ENCODE peak calls at places on chromosomes 16 and 17, in eight cellular contexts. X is cortex of kidney; A is BE2C; W is fibroblast of lung; P is GM04503; B is stimulated activated CD4-positive, alpha-beta T cell treated with anti-CD3 and anti-CD28 coated beads, Interleukin-15, amount 100 ng/mL, for 24 hours; N is aorta; I is mucosa of gallbladder. U is an unnamed sample.

GRCh38 chr17:8121531-8122390 is 2.1 kb downstream of the HES7 start:
- DNase-seq in N (peak), X (no peak), I (no peak), P (no peak), A (peak), W (peak), B (peak), U (peak)

GRCh38 chr16:50376997-50377396 is 8.2 kb upstream of the BRD7 start:
- DNase-seq in W (no peak), X (no peak), P (no peak), A (no peak), I (no peak), B (no peak), N (no peak), U (no peak)

GRCh38 chr17:51166987-51167931 is 1.0 kb downstream of the NME2 start:
- DNase-seq in A (peak), I (peak), B (peak), W (peak), P (no peak), N (peak), X (no peak), U (no peak)

GRCh38 chr16:65044861-65045260 is 77.0 kb downstream of the CDH11 start:
- DNase-seq in B (no peak), A (no peak), P (no peak), I (no peak), W (peak), N (no peak), X (no peak), U (no peak)

GRCh38 chr17:77487677-77488530 is 347.1 kb downstream of the SEC14L1 start:
- DNase-seq in W (no peak), A (peak), N (peak), X (no peak), B (no peak), I (no peak), P (no peak), U (no peak)

GRCh38 chr17:66677201-66677981 is 157.5 kb upstream of the CACNG5 start:
- DNase-seq in N (no peak), X (no peak), P (peak), A (no peak), I (no peak), W (peak), B (no peak), U (no peak)

GRCh38 chr17:50955160-50955559 is 89.0 kb upstream of the TOB1 start:
- DNase-seq in W (no peak), A (no peak), X (no peak), N (no peak), P (no peak), I (no peak), B (no peak), U (no peak)

GRCh38 chr17:82548681-82549303 is 29.3 kb downstream of the FOXK2 start:
- DNase-seq in B (no peak), X (no peak), A (no peak), W (peak), P (no peak), N (peak), I (peak), U (peak)

GRCh38 chr17:80109713-80110446 is 8.5 kb downstream of the GAA start:
- DNase-seq in B (no peak), W (no peak), N (no peak), I (no peak), P (no peak), A (no peak), X (no peak), U (peak)

GRCh38 chr17:67689534-67690177 is 28.1 kb upstream of the NOL11 start:
- DNase-seq in I (peak), N (no peak), B (peak), W (peak), X (no peak), P (peak), A (peak), U (peak)

GRCh38 chr17:42306385-42306667 is 18.0 kb downstream of the STAT5A start:
- DNase-seq in A (no peak), I (no peak), W (no peak), P (no peak), X (no peak), B (no peak), N (no peak), U (no peak)

GRCh38 chr16:87200637-87201036 is 116.6 kb downstream of the C16orf95 start:
- DNase-seq in B (no peak), N (no peak), A (no peak), P (no peak), W (no peak), X (no peak), I (no peak), U (no peak)

GRCh38 chr16:86215233-86215978 is 294.9 kb upstream of the FOXF1 start:
- DNase-seq in P (no peak), N (no peak), W (peak), A (no peak), I (no peak), X (no peak), B (no peak), U (no peak)

GRCh38 chr17:77363821-77364361 is 223.1 kb downstream of the SEC14L1 start:
- DNase-seq in P (no peak), I (no peak), B (peak), A (peak), W (peak), N (no peak), X (no peak), U (peak)

GRCh38 chr16:56970934-56971767 is 9.4 kb downstream of the CETP start:
- DNase-seq in W (no peak), A (no peak), N (no peak), P (no peak), B (no peak), I (no peak), X (no peak), U (peak)

GRCh38 chr17:64115871-64116534 is 13.9 kb downstream of the ERN1 start:
- DNase-seq in B (peak), P (no peak), X (no peak), W (peak), A (no peak), N (no peak), I (no peak), U (no peak)

GRCh38 chr17:13030459-13031305 is 12.9 kb upstream of the ELAC2 start:
- DNase-seq in W (peak), P (no peak), A (peak), B (peak), I (peak), X (no peak), N (no peak), U (no peak)

GRCh38 chr16:51907680-51908079 is 639.3 kb downstream of the TOX3 start:
- DNase-seq in I (no peak), X (no peak), W (no peak), B (no peak), P (no peak), N (no peak), A (no peak), U (no peak)

GRCh38 chr17:19646788-19647696 is 1.5 kb upstream of the ALDH3A2 start:
- DNase-seq in W (peak), B (peak), P (no peak), A (no peak), X (no peak), N (no peak), I (peak), U (peak)

GRCh38 chr16:48526058-48526957 is 83.7 kb downstream of the N4BP1 start:
- DNase-seq in X (no peak), A (no peak), N (no peak), W (peak), I (peak), P (no peak), B (peak), U (no peak)

GRCh38 chr17:47918003-47918402 is 22.0 kb downstream of the SP2 start:
- DNase-seq in N (no peak), X (no peak), I (no peak), W (no peak), A (no peak), B (no peak), P (no peak), U (no peak)

GRCh38 chr17:74712301-74712700 is 422 bp downstream of the CD300LF start:
- DNase-seq in X (no peak), B (no peak), A (no peak), I (no peak), N (no peak), W (no peak), P (no peak), U (no peak)

GRCh38 chr17:64133546-64134215 is 3.7 kb upstream of the ERN1 start:
- DNase-seq in B (peak), A (peak), P (no peak), I (peak), N (no peak), X (no peak), W (peak), U (peak)

GRCh38 chr17:74777884-74778490 is 1.8 kb upstream of the NAT9 start:
- DNase-seq in A (no peak), I (no peak), P (no peak), B (no peak), X (no peak), W (no peak), N (no peak), U (no peak)

GRCh38 chr16:69486272-69486671 is 61.9 kb downstream of the CYB5B start:
- DNase-seq in N (no peak), P (no peak), A (no peak), B (no peak), W (no peak), I (no peak), X (no peak), U (no peak)

GRCh38 chr16:4371481-4372314 is at the start of gene VASN:
- DNase-seq in P (no peak), I (peak), X (no peak), B (peak), A (peak), N (peak), W (peak), U (peak)

GRCh38 chr17:75771334-75772281 is 6.6 kb upstream of the GALK1 start:
- DNase-seq in X (no peak), N (no peak), I (no peak), W (no peak), B (no peak), P (no peak), A (no peak), U (peak)

GRCh38 chr16:66934138-66934838 is at the start of gene CIAO2B:
- DNase-seq in W (peak), A (peak), N (peak), P (no peak), B (peak), I (peak), X (peak), U (peak)

U was measured in adrenal gland.